ENCODE peak calls at places on chromosomes 1 and 21, in five cellular contexts. One of them, this sample, is unnamed.
A peak's percentile ranks its signal among the peaks of the same experiment; 100 is the strongest.

GRCh38 chr1:33314371-33314893 is 6.5 kb downstream of the A3GALT2 start:
- DNase-seq in mesenchymal stem cell: no peak
- DNase-seq in H1: no peak
- DNase-seq in H9: no peak
- DNase-seq in neuronal stem cell: no peak
- DNase-seq in this sample: no peak

GRCh38 chr1:113886417-113887391 is 677 bp downstream of the BCL2L15 start:
- DNase-seq in H1: no peak
- DNase-seq in H9: no peak
- DNase-seq in mesenchymal stem cell: no peak
- DNase-seq in neuronal stem cell: no peak
- DNase-seq in this sample: no peak

GRCh38 chr1:114472408-114472807 is 38.6 kb downstream of the TRIM33 start:
- DNase-seq in mesenchymal stem cell: no peak
- DNase-seq in H9: no peak
- DNase-seq in H1: no peak
- DNase-seq in neuronal stem cell: no peak
- DNase-seq in this sample: no peak

GRCh38 chr1:184479435-184480202 is 92.8 kb downstream of the C1orf21 start:
- DNase-seq in mesenchymal stem cell: no peak
- DNase-seq in H9: no peak
- DNase-seq in H1: no peak
- DNase-seq in neuronal stem cell: no peak
- DNase-seq in this sample: peak; percentile 18

GRCh38 chr1:227961651-227962050 is 13.9 kb upstream of the WNT9A start:
- DNase-seq in mesenchymal stem cell: no peak
- DNase-seq in H9: no peak
- DNase-seq in H1: no peak
- DNase-seq in neuronal stem cell: no peak
- DNase-seq in this sample: no peak

GRCh38 chr1:27299385-27300252 is 22.3 kb upstream of the TMEM222 start:
- DNase-seq in H1: no peak
- DNase-seq in neuronal stem cell: peak; percentile 56
- DNase-seq in H9: peak; percentile 79
- DNase-seq in mesenchymal stem cell: peak; percentile 99
- DNase-seq in this sample: peak; percentile 53

GRCh38 chr1:63980706-63981407 is 207.0 kb downstream of the ROR1 start:
- DNase-seq in H9: no peak
- DNase-seq in neuronal stem cell: no peak
- DNase-seq in mesenchymal stem cell: no peak
- DNase-seq in H1: no peak
- DNase-seq in this sample: peak; percentile 46

GRCh38 chr1:108053291-108054023 is 88.5 kb upstream of the VAV3 start:
- DNase-seq in neuronal stem cell: no peak
- DNase-seq in H1: no peak
- DNase-seq in H9: no peak
- DNase-seq in mesenchymal stem cell: peak; percentile 21
- DNase-seq in this sample: no peak

GRCh38 chr1:15249032-15249601 is 2.1 kb downstream of the FHAD1 start:
- DNase-seq in neuronal stem cell: no peak
- DNase-seq in mesenchymal stem cell: no peak
- DNase-seq in H1: no peak
- DNase-seq in H9: no peak
- DNase-seq in this sample: no peak

GRCh38 chr1:208809876-208810275 is 565.7 kb upstream of the PLXNA2 start:
- DNase-seq in H1: no peak
- DNase-seq in mesenchymal stem cell: no peak
- DNase-seq in H9: no peak
- DNase-seq in neuronal stem cell: no peak
- DNase-seq in this sample: no peak

GRCh38 chr1:226608699-226609505 is 60.3 kb downstream of the STUM start:
- DNase-seq in H9: peak; percentile 89
- DNase-seq in neuronal stem cell: peak; percentile 72
- DNase-seq in H1: peak; percentile 70
- DNase-seq in mesenchymal stem cell: peak; percentile 49
- DNase-seq in this sample: peak; percentile 83

GRCh38 chr1:220956861-220957605 is 77.8 kb downstream of the HLX start:
- DNase-seq in H1: no peak
- DNase-seq in neuronal stem cell: no peak
- DNase-seq in mesenchymal stem cell: peak; percentile 98
- DNase-seq in H9: no peak
- DNase-seq in this sample: no peak

GRCh38 chr1:2418791-2419320 is 6.5 kb upstream of the PEX10 start:
- DNase-seq in neuronal stem cell: no peak
- DNase-seq in H9: no peak
- DNase-seq in H1: no peak
- DNase-seq in mesenchymal stem cell: no peak
- DNase-seq in this sample: no peak

GRCh38 chr1:200973937-200974657 is 49.4 kb downstream of the KIF21B start:
- DNase-seq in H9: no peak
- DNase-seq in mesenchymal stem cell: no peak
- DNase-seq in neuronal stem cell: no peak
- DNase-seq in H1: no peak
- DNase-seq in this sample: no peak

GRCh38 chr1:119896303-119896702 is at the start of gene ADAM30:
- DNase-seq in mesenchymal stem cell: no peak
- DNase-seq in H9: peak; percentile 74
- DNase-seq in H1: no peak
- DNase-seq in neuronal stem cell: no peak
- DNase-seq in this sample: no peak

GRCh38 chr1:80056179-80056578 is 1049.6 kb upstream of the ADGRL4 start:
- DNase-seq in H1: no peak
- DNase-seq in mesenchymal stem cell: no peak
- DNase-seq in neuronal stem cell: no peak
- DNase-seq in H9: no peak
- DNase-seq in this sample: no peak

GRCh38 chr1:187928288-187928687 is 1099.5 kb downstream of the PLA2G4A start:
- DNase-seq in mesenchymal stem cell: peak; percentile 47
- DNase-seq in H1: peak; percentile 25
- DNase-seq in H9: peak; percentile 45
- DNase-seq in neuronal stem cell: peak; percentile 44
- DNase-seq in this sample: peak; percentile 22

GRCh38 chr1:18282851-18283600 is 175.4 kb downstream of the IGSF21 start:
- DNase-seq in mesenchymal stem cell: no peak
- DNase-seq in H9: peak; percentile 75
- DNase-seq in neuronal stem cell: no peak
- DNase-seq in H1: no peak
- DNase-seq in this sample: no peak

GRCh38 chr21:37916795-37917142 is 512 bp upstream of the KCNJ6 start:
- DNase-seq in neuronal stem cell: peak; percentile 43
- DNase-seq in H9: peak; percentile 83
- DNase-seq in H1: no peak
- DNase-seq in mesenchymal stem cell: peak; percentile 50
- DNase-seq in this sample: no peak

GRCh38 chr1:157878059-157878458 is 36.5 kb upstream of the CD5L start:
- DNase-seq in H1: peak; percentile 10
- DNase-seq in neuronal stem cell: peak; percentile 2
- DNase-seq in mesenchymal stem cell: peak; percentile 19
- DNase-seq in H9: peak; percentile 30
- DNase-seq in this sample: no peak

GRCh38 chr1:24236170-24237045 is 49.3 kb upstream of the IFNLR1 start:
- DNase-seq in H1: no peak
- DNase-seq in H9: peak; percentile 43
- DNase-seq in neuronal stem cell: no peak
- DNase-seq in mesenchymal stem cell: peak; percentile 14
- DNase-seq in this sample: peak; percentile 76

GRCh38 chr1:32893198-32894018 is 7.1 kb downstream of the HPCA start:
- DNase-seq in neuronal stem cell: peak; percentile 68
- DNase-seq in H1: no peak
- DNase-seq in H9: peak; percentile 73
- DNase-seq in mesenchymal stem cell: no peak
- DNase-seq in this sample: peak; percentile 24

GRCh38 chr1:29709711-29710169 is 473.4 kb downstream of the PTPRU start:
- DNase-seq in H1: no peak
- DNase-seq in neuronal stem cell: no peak
- DNase-seq in H9: no peak
- DNase-seq in mesenchymal stem cell: peak; percentile 55
- DNase-seq in this sample: no peak

GRCh38 chr1:241411056-241411775 is 54.2 kb upstream of the RGS7 start:
- DNase-seq in H9: no peak
- DNase-seq in mesenchymal stem cell: no peak
- DNase-seq in H1: no peak
- DNase-seq in neuronal stem cell: no peak
- DNase-seq in this sample: no peak

GRCh38 chr1:6614019-6614952 is 755 bp downstream of the PHF13 start:
- DNase-seq in neuronal stem cell: no peak
- DNase-seq in H9: no peak
- DNase-seq in H1: no peak
- DNase-seq in mesenchymal stem cell: peak; percentile 41
- DNase-seq in this sample: peak; percentile 42

DNA sequence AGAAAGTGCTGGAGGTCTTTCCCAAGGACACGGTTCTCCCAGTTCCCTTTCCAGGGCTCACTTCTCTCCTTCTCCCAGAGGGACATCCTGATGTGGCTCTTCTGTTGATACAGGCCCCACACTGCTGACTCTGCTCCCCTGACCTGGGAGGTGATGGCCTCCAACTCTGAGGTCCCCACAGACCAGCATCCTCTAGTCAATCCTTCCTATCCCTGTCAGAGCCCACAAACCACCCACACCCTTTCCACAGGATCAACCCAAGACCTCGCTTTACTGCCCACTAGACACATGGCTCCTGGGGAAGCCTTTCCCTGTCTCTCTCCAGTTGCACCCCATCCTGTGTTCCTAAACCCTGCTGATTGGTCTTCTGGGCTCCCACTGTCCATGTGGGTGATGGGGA is 11.6 kb downstream of the SLAMF7 start:
- DNase-seq in neuronal stem cell: no peak
- DNase-seq in mesenchymal stem cell: no peak
- DNase-seq in H9: no peak
- DNase-seq in H1: no peak
- DNase-seq in this sample: no peak
- H2BK12ac ChIP-seq in neuronal stem cell: no peak overlapping the region
- H2BK12ac ChIP-seq in mesenchymal stem cell: no peak overlapping the region
- H2BK12ac ChIP-seq in H9: no peak overlapping the region
- H2BK12ac ChIP-seq in H1: peak overlapping the region; percentile 42
- H2BK12ac ChIP-seq in this sample: no peak overlapping the region

DNA sequence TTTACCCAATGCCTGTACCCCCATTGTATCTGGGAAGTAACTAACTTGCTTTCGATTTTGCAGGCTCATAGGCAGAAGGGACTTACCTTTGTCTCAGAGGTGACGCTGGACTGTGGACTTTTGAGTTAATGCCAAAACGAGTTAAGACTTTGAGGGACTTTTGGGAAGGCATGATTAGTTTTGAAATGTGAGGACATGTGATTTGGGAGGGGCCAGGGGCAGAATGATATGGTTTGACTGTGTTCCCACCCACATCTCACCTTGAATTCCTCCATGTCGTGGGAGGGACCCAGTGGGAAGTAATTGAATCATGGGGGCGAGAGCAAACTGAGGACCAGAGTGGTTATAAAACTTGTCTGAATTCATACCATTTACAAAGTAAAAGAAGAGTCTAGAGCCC is 77.1 kb upstream of the HOOK1 start:
- DNase-seq in H9: no peak
- DNase-seq in neuronal stem cell: no peak
- DNase-seq in H1: no peak
- DNase-seq in mesenchymal stem cell: no peak
- DNase-seq in this sample: no peak
- H4K8ac ChIP-seq in H9: no peak overlapping the region
- H4K8ac ChIP-seq in neuronal stem cell: no peak overlapping the region
- H4K8ac ChIP-seq in H1: no peak overlapping the region
- H4K8ac ChIP-seq in mesenchymal stem cell: no peak overlapping the region
- H4K8ac ChIP-seq in this sample: no peak overlapping the region

GRCh38 chr1:47438321-47439150 is 692 bp downstream of the FOXD2 start:
- DNase-seq in mesenchymal stem cell: no peak
- DNase-seq in H9: no peak
- DNase-seq in H1: no peak
- DNase-seq in neuronal stem cell: no peak
- DNase-seq in this sample: no peak

GRCh38 chr1:47440849-47441170 is 3.0 kb downstream of the FOXD2 start:
- DNase-seq in H9: no peak
- DNase-seq in H1: no peak
- DNase-seq in neuronal stem cell: no peak
- DNase-seq in mesenchymal stem cell: peak; percentile 32
- DNase-seq in this sample: no peak

GRCh38 chr1:47437518-47438320 is at the start of gene FOXD2:
- DNase-seq in neuronal stem cell: peak; percentile 88
- DNase-seq in H1: peak; percentile 61
- DNase-seq in mesenchymal stem cell: peak; percentile 74
- DNase-seq in H9: peak; percentile 89
- DNase-seq in this sample: peak; percentile 60

GRCh38 chr1:47440052-47440848 is 2.4 kb downstream of the FOXD2 start:
- DNase-seq in mesenchymal stem cell: no peak
- DNase-seq in H1: no peak
- DNase-seq in H9: peak; percentile 45
- DNase-seq in neuronal stem cell: no peak
- DNase-seq in this sample: no peak

GRCh38 chr1:47439151-47440051 is 1.6 kb downstream of the FOXD2 start:
- DNase-seq in neuronal stem cell: no peak
- DNase-seq in H1: no peak
- DNase-seq in H9: peak; percentile 46
- DNase-seq in mesenchymal stem cell: no peak
- DNase-seq in this sample: no peak
- H2AFZ ChIP-seq in neuronal stem cell: peak overlapping the region; percentile 56
- H2AFZ ChIP-seq in H1: no peak overlapping the region
- H2AFZ ChIP-seq in H9: no peak overlapping the region
- H2AFZ ChIP-seq in mesenchymal stem cell: no peak overlapping the region
- H2AFZ ChIP-seq in this sample: no peak overlapping the region

DNA sequence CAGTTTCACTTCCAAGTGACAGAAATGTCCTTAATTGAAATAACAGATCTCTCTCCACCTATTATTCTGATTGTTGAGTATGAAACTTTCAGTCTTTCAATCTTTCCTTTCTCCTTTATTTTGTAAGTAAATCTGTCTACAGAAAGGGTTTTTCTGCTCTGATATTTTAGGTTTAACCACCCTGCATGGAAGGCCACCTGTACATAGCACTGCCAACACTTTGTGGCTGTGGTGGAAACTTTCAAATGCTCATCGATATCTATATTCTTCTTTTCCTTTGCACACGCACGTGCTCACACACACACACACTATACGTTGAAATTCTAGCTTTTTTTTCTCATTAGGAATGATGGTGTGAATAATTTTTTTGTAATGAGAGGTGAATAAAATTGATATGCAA is 1179.3 kb downstream of the KCNT2 start:
- DNase-seq in mesenchymal stem cell: no peak
- DNase-seq in neuronal stem cell: no peak
- DNase-seq in H9: no peak
- DNase-seq in H1: no peak
- DNase-seq in this sample: no peak
- H2BK12ac ChIP-seq in mesenchymal stem cell: no peak overlapping the region
- H2BK12ac ChIP-seq in neuronal stem cell: no peak overlapping the region
- H2BK12ac ChIP-seq in H9: no peak overlapping the region
- H2BK12ac ChIP-seq in H1: no peak overlapping the region
- H2BK12ac ChIP-seq in this sample: no peak overlapping the region

DNA sequence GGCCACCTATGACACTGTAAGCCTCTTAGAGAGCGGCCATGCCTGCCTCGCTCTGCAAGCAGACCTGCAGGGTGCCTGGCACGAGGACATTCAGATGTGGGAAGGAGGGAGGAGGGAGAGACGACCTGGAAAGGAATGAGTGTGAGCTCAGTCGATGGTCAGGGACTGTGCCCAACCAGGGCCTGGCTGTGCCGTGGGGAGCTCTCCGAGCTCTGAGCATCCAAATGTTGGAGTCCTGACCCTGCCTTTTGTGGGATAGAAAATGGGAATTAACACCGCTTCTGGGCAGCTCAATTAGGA is 7.3 kb downstream of the CSTB start:
- DNase-seq in mesenchymal stem cell: no peak
- DNase-seq in H1: no peak
- DNase-seq in neuronal stem cell: no peak
- DNase-seq in H9: no peak
- DNase-seq in this sample: no peak
- H4K8ac ChIP-seq in mesenchymal stem cell: peak overlapping the region; percentile 80
- H4K8ac ChIP-seq in H1: peak overlapping the region; percentile 82
- H4K8ac ChIP-seq in neuronal stem cell: no peak overlapping the region
- H4K8ac ChIP-seq in H9: no peak overlapping the region
- H4K8ac ChIP-seq in this sample: peak overlapping the region; percentile 93